ENCODE peak calls at places on chromosome 22, in eight cellular contexts. One of them, this sample, is unnamed.

GRCh38 chr22:19431641-19432091 is at the start of gene HIRA:
- DNase-seq in ovary: peak; percentile 76
- DNase-seq in HepG2: peak; percentile 60
- DNase-seq in AG09309: no peak
- DNase-seq in cardiac fibroblast: peak; percentile 75
- DNase-seq in BE2C: peak; percentile 86
- DNase-seq in epithelial cell of proximal tubule: peak; percentile 39
- DNase-seq in IMR-90: peak; percentile 66
- DNase-seq in this sample: peak; percentile 48

GRCh38 chr22:39462443-39463147 is 5.8 kb downstream of the MGAT3 start:
- DNase-seq in IMR-90: no peak
- DNase-seq in BE2C: no peak
- DNase-seq in ovary: no peak
- DNase-seq in AG09309: no peak
- DNase-seq in cardiac fibroblast: no peak
- DNase-seq in epithelial cell of proximal tubule: no peak
- DNase-seq in HepG2: peak; percentile 40
- DNase-seq in this sample: no peak

GRCh38 chr22:45756558-45756957 is 84.9 kb downstream of the ATXN10 start:
- DNase-seq in ovary: no peak
- DNase-seq in HepG2: no peak
- DNase-seq in epithelial cell of proximal tubule: no peak
- DNase-seq in AG09309: no peak
- DNase-seq in IMR-90: peak; percentile 5
- DNase-seq in BE2C: no peak
- DNase-seq in cardiac fibroblast: no peak
- DNase-seq in this sample: no peak

GRCh38 chr22:17201285-17201945 is 17.8 kb downstream of the ADA2 start:
- DNase-seq in BE2C: no peak
- DNase-seq in epithelial cell of proximal tubule: no peak
- DNase-seq in AG09309: no peak
- DNase-seq in cardiac fibroblast: peak; percentile 35
- DNase-seq in HepG2: peak; percentile 53
- DNase-seq in IMR-90: peak; percentile 18
- DNase-seq in ovary: no peak
- DNase-seq in this sample: no peak

GRCh38 chr22:39325392-39325932 is 6.0 kb upstream of the RPL3 start:
- DNase-seq in IMR-90: no peak
- DNase-seq in HepG2: no peak
- DNase-seq in epithelial cell of proximal tubule: no peak
- DNase-seq in BE2C: no peak
- DNase-seq in ovary: no peak
- DNase-seq in cardiac fibroblast: peak; percentile 55
- DNase-seq in AG09309: no peak
- DNase-seq in this sample: no peak

GRCh38 chr22:19648419-19648929 is 65.8 kb upstream of the SEPTIN5 start:
- DNase-seq in cardiac fibroblast: peak; percentile 11
- DNase-seq in AG09309: no peak
- DNase-seq in BE2C: no peak
- DNase-seq in HepG2: no peak
- DNase-seq in ovary: no peak
- DNase-seq in IMR-90: no peak
- DNase-seq in epithelial cell of proximal tubule: no peak
- DNase-seq in this sample: no peak

GRCh38 chr22:43050995-43051394 is 36.0 kb upstream of the PACSIN2 start:
- DNase-seq in epithelial cell of proximal tubule: no peak
- DNase-seq in cardiac fibroblast: no peak
- DNase-seq in HepG2: peak; percentile 77
- DNase-seq in ovary: no peak
- DNase-seq in BE2C: no peak
- DNase-seq in IMR-90: no peak
- DNase-seq in AG09309: no peak
- DNase-seq in this sample: no peak

GRCh38 chr22:20508815-20509271 is 1.4 kb downstream of the MED15 start:
- DNase-seq in HepG2: no peak
- DNase-seq in cardiac fibroblast: no peak
- DNase-seq in epithelial cell of proximal tubule: no peak
- DNase-seq in AG09309: no peak
- DNase-seq in IMR-90: no peak
- DNase-seq in BE2C: no peak
- DNase-seq in ovary: no peak
- DNase-seq in this sample: no peak

GRCh38 chr22:45917146-45917545 is 59.8 kb downstream of the WNT7B start:
- DNase-seq in epithelial cell of proximal tubule: no peak
- DNase-seq in cardiac fibroblast: no peak
- DNase-seq in IMR-90: no peak
- DNase-seq in ovary: no peak
- DNase-seq in HepG2: no peak
- DNase-seq in AG09309: no peak
- DNase-seq in BE2C: peak; percentile 63
- DNase-seq in this sample: peak; percentile 8

GRCh38 chr22:22558972-22559603 is at the start of gene PRAME:
- DNase-seq in cardiac fibroblast: peak; percentile 61
- DNase-seq in ovary: peak; percentile 47
- DNase-seq in AG09309: no peak
- DNase-seq in IMR-90: peak; percentile 13
- DNase-seq in BE2C: peak; percentile 94
- DNase-seq in epithelial cell of proximal tubule: no peak
- DNase-seq in HepG2: peak; percentile 79
- DNase-seq in this sample: peak; percentile 65
- TF ChIP-seq CTCF in cardiac fibroblast: peak; percentile 80
- TF ChIP-seq CTCF in ovary: no peak
- TF ChIP-seq CTCF in AG09309: no peak
- TF ChIP-seq CTCF in IMR-90: peak; percentile 57
- TF ChIP-seq CTCF in BE2C: peak; percentile 99
- TF ChIP-seq CTCF in epithelial cell of proximal tubule: peak; percentile 90
- TF ChIP-seq CTCF in HepG2: peak; percentile 82
- TF ChIP-seq CTCF in this sample: peak; percentile 90

DNA sequence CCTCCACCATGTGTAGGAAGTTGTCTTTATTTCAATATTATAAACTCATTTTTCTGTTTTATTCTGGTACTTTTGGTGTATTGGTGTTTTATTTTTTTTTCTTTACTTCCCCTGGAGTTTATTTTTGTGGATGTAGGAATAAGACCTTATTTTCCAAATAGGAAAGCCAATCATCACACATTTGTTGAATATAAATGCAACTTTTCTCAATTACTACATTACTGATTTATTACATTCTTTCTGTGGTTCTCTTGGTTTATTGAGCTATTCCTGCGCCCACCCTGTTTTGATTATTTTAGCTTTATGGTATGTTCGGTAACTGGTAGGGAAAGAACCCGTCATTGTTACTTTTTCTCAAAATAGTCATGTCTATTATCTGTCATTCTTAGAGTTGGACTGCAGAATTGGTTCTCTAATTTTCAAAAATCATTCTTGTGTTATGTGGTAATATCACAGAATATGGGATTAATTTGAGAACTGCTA is 3.6 kb downstream of the IGLL5 start:
- DNase-seq in HepG2: no peak
- DNase-seq in AG09309: no peak
- DNase-seq in IMR-90: no peak
- DNase-seq in BE2C: no peak
- DNase-seq in ovary: no peak
- DNase-seq in epithelial cell of proximal tubule: no peak
- DNase-seq in cardiac fibroblast: no peak
- DNase-seq in this sample: no peak
- H3K4me3 ChIP-seq in HepG2: no peak overlapping the region
- H3K4me3 ChIP-seq in AG09309: no peak overlapping the region
- H3K4me3 ChIP-seq in IMR-90: no peak overlapping the region
- H3K4me3 ChIP-seq in BE2C: no peak overlapping the region
- H3K4me3 ChIP-seq in ovary: no peak overlapping the region
- H3K4me3 ChIP-seq in epithelial cell of proximal tubule: no peak overlapping the region
- H3K4me3 ChIP-seq in cardiac fibroblast: no peak overlapping the region
- H3K4me3 ChIP-seq in this sample: no peak overlapping the region

DNA sequence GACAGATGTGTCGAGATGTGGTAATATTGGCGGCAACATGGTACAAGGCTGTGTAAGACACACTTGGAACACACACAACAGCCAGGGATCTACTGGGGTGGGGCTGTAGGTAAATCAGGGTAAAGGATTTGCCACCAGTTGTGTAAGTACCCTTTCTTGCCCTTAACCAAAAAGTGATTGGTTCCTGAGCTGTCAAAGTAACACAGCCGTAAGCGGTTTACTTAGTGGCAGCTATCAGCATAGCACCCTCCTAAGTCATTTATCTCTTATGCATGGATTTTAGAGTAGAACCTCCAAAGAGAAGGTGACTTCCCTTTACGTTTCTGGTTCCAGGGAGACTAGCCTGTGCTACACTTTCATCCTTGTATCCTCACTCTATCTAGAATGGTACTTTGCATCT is 57.2 kb downstream of the SPECC1L start:
- DNase-seq in ovary: no peak
- DNase-seq in BE2C: no peak
- DNase-seq in epithelial cell of proximal tubule: no peak
- DNase-seq in cardiac fibroblast: no peak
- DNase-seq in AG09309: no peak
- DNase-seq in IMR-90: no peak
- DNase-seq in HepG2: no peak
- DNase-seq in this sample: no peak
- TF ChIP-seq CTCF in ovary: no peak
- TF ChIP-seq CTCF in BE2C: peak; percentile 2
- TF ChIP-seq CTCF in epithelial cell of proximal tubule: no peak
- TF ChIP-seq CTCF in cardiac fibroblast: no peak
- TF ChIP-seq CTCF in AG09309: no peak
- TF ChIP-seq CTCF in IMR-90: no peak
- TF ChIP-seq CTCF in HepG2: no peak
- TF ChIP-seq CTCF in this sample: no peak

GRCh38 chr22:30400159-30400558 is 3.3 kb downstream of the SEC14L2 start:
- DNase-seq in HepG2: no peak
- DNase-seq in ovary: no peak
- DNase-seq in AG09309: no peak
- DNase-seq in epithelial cell of proximal tubule: no peak
- DNase-seq in BE2C: no peak
- DNase-seq in cardiac fibroblast: no peak
- DNase-seq in IMR-90: no peak
- DNase-seq in this sample: no peak

GRCh38 chr22:30397656-30398635 is 1.1 kb downstream of the SEC14L2 start:
- DNase-seq in epithelial cell of proximal tubule: no peak
- DNase-seq in cardiac fibroblast: peak; percentile 25
- DNase-seq in BE2C: no peak
- DNase-seq in ovary: no peak
- DNase-seq in IMR-90: no peak
- DNase-seq in HepG2: no peak
- DNase-seq in AG09309: no peak
- DNase-seq in this sample: no peak

GRCh38 chr22:30402036-30402759 is 5.4 kb downstream of the SEC14L2 start:
- DNase-seq in IMR-90: no peak
- DNase-seq in AG09309: no peak
- DNase-seq in BE2C: no peak
- DNase-seq in HepG2: no peak
- DNase-seq in epithelial cell of proximal tubule: no peak
- DNase-seq in ovary: no peak
- DNase-seq in cardiac fibroblast: no peak
- DNase-seq in this sample: no peak

GRCh38 chr22:30398685-30399680 is 2.2 kb downstream of the SEC14L2 start:
- DNase-seq in IMR-90: no peak
- DNase-seq in cardiac fibroblast: peak; percentile 22
- DNase-seq in AG09309: no peak
- DNase-seq in BE2C: no peak
- DNase-seq in ovary: no peak
- DNase-seq in epithelial cell of proximal tubule: no peak
- DNase-seq in HepG2: no peak
- DNase-seq in this sample: no peak

GRCh38 chr22:30399718-30400117 is 2.9 kb downstream of the SEC14L2 start:
- DNase-seq in cardiac fibroblast: no peak
- DNase-seq in BE2C: no peak
- DNase-seq in ovary: no peak
- DNase-seq in HepG2: no peak
- DNase-seq in epithelial cell of proximal tubule: no peak
- DNase-seq in IMR-90: no peak
- DNase-seq in AG09309: no peak
- DNase-seq in this sample: no peak
- H3K4me3 ChIP-seq in cardiac fibroblast: peak overlapping the region; percentile 7
- H3K4me3 ChIP-seq in BE2C: no peak overlapping the region
- H3K4me3 ChIP-seq in ovary: no peak overlapping the region
- H3K4me3 ChIP-seq in HepG2: no peak overlapping the region
- H3K4me3 ChIP-seq in epithelial cell of proximal tubule: no peak overlapping the region
- H3K4me3 ChIP-seq in IMR-90: no peak overlapping the region
- H3K4me3 ChIP-seq in AG09309: no peak overlapping the region
- H3K4me3 ChIP-seq in this sample: no peak overlapping the region

GRCh38 chr22:38304526-38304925 is 12.7 kb downstream of the CSNK1E start:
- DNase-seq in HepG2: no peak
- DNase-seq in ovary: no peak
- DNase-seq in IMR-90: no peak
- DNase-seq in BE2C: no peak
- DNase-seq in cardiac fibroblast: peak; percentile 80
- DNase-seq in AG09309: no peak
- DNase-seq in epithelial cell of proximal tubule: no peak
- DNase-seq in this sample: no peak
- TF ChIP-seq CTCF in HepG2: peak; percentile 20
- TF ChIP-seq CTCF in ovary: no peak
- TF ChIP-seq CTCF in IMR-90: peak; percentile 9
- TF ChIP-seq CTCF in BE2C: no peak
- TF ChIP-seq CTCF in cardiac fibroblast: peak; percentile 52
- TF ChIP-seq CTCF in AG09309: no peak
- TF ChIP-seq CTCF in epithelial cell of proximal tubule: no peak
- TF ChIP-seq CTCF in this sample: no peak

GRCh38 chr22:35866646-35867045 is 149.0 kb downstream of the APOL5 start:
- DNase-seq in BE2C: no peak
- DNase-seq in HepG2: no peak
- DNase-seq in IMR-90: no peak
- DNase-seq in AG09309: no peak
- DNase-seq in ovary: peak; percentile 29
- DNase-seq in cardiac fibroblast: no peak
- DNase-seq in epithelial cell of proximal tubule: no peak
- DNase-seq in this sample: no peak
- H3K4me3 ChIP-seq in BE2C: no peak overlapping the region
- H3K4me3 ChIP-seq in HepG2: no peak overlapping the region
- H3K4me3 ChIP-seq in IMR-90: no peak overlapping the region
- H3K4me3 ChIP-seq in AG09309: no peak overlapping the region
- H3K4me3 ChIP-seq in ovary: no peak overlapping the region
- H3K4me3 ChIP-seq in cardiac fibroblast: no peak overlapping the region
- H3K4me3 ChIP-seq in epithelial cell of proximal tubule: no peak overlapping the region
- H3K4me3 ChIP-seq in this sample: no peak overlapping the region

GRCh38 chr22:27825174-27825573 is 23.6 kb upstream of the MN1 start:
- DNase-seq in BE2C: no peak
- DNase-seq in HepG2: no peak
- DNase-seq in epithelial cell of proximal tubule: no peak
- DNase-seq in IMR-90: no peak
- DNase-seq in cardiac fibroblast: peak; percentile 20
- DNase-seq in AG09309: no peak
- DNase-seq in ovary: no peak
- DNase-seq in this sample: no peak
- TF ChIP-seq CTCF in BE2C: peak; percentile 62
- TF ChIP-seq CTCF in HepG2: peak; percentile 64
- TF ChIP-seq CTCF in epithelial cell of proximal tubule: peak; percentile 50
- TF ChIP-seq CTCF in IMR-90: peak; percentile 16
- TF ChIP-seq CTCF in cardiac fibroblast: peak; percentile 44
- TF ChIP-seq CTCF in AG09309: peak; percentile 38
- TF ChIP-seq CTCF in ovary: no peak
- TF ChIP-seq CTCF in this sample: no peak